ENCODE peak calls at places on chromosomes 5 and 9, in nine cellular contexts. One of them, this sample, is unnamed.
A peak's percentile ranks its signal among the peaks of the same experiment; 100 is the strongest.

GRCh38 chr5:74326571-74327338 is 313.8 kb downstream of the ENC1 start:
- DNase-seq in non-pigmented ciliary epithelial cell: peak; percentile 96
- DNase-seq in sigmoid colon: no peak
- DNase-seq in NCI-H2029: peak; percentile 49
- DNase-seq in AG04449: peak; percentile 77
- DNase-seq in hypothalamus: no peak
- DNase-seq in lung: no peak
- DNase-seq in effector CD4-positive, alpha-beta T cell: no peak
- DNase-seq in astrocyte of the spinal cord: peak; percentile 99
- DNase-seq in this sample: no peak

GRCh38 chr5:151886741-151887261 is 37.9 kb downstream of the GLRA1 start:
- DNase-seq in non-pigmented ciliary epithelial cell: no peak
- DNase-seq in sigmoid colon: no peak
- DNase-seq in NCI-H2029: no peak
- DNase-seq in AG04449: no peak
- DNase-seq in hypothalamus: no peak
- DNase-seq in lung: no peak
- DNase-seq in effector CD4-positive, alpha-beta T cell: no peak
- DNase-seq in astrocyte of the spinal cord: no peak
- DNase-seq in this sample: no peak

GRCh38 chr9:31103836-31104235 is 1280.6 kb upstream of the ACO1 start:
- DNase-seq in non-pigmented ciliary epithelial cell: peak; percentile 32
- DNase-seq in sigmoid colon: no peak
- DNase-seq in NCI-H2029: no peak
- DNase-seq in AG04449: no peak
- DNase-seq in hypothalamus: no peak
- DNase-seq in lung: no peak
- DNase-seq in effector CD4-positive, alpha-beta T cell: no peak
- DNase-seq in astrocyte of the spinal cord: peak; percentile 8
- DNase-seq in this sample: no peak

GRCh38 chr5:33565304-33565703 is 124.5 kb downstream of the TARS1 start:
- DNase-seq in non-pigmented ciliary epithelial cell: no peak
- DNase-seq in sigmoid colon: peak; percentile 80
- DNase-seq in NCI-H2029: no peak
- DNase-seq in AG04449: no peak
- DNase-seq in hypothalamus: no peak
- DNase-seq in lung: no peak
- DNase-seq in effector CD4-positive, alpha-beta T cell: no peak
- DNase-seq in astrocyte of the spinal cord: no peak
- DNase-seq in this sample: peak; percentile 32

GRCh38 chr9:127985011-127985410 is 4.2 kb upstream of the EEIG1 start:
- DNase-seq in non-pigmented ciliary epithelial cell: no peak
- DNase-seq in sigmoid colon: no peak
- DNase-seq in NCI-H2029: no peak
- DNase-seq in AG04449: no peak
- DNase-seq in hypothalamus: no peak
- DNase-seq in lung: no peak
- DNase-seq in effector CD4-positive, alpha-beta T cell: no peak
- DNase-seq in astrocyte of the spinal cord: no peak
- DNase-seq in this sample: no peak

GRCh38 chr5:109690456-109691247 is 925 bp downstream of the MAN2A1 start:
- DNase-seq in non-pigmented ciliary epithelial cell: peak; percentile 63
- DNase-seq in sigmoid colon: peak; percentile 91
- DNase-seq in NCI-H2029: peak; percentile 36
- DNase-seq in AG04449: no peak
- DNase-seq in hypothalamus: peak; percentile 36
- DNase-seq in lung: peak; percentile 59
- DNase-seq in effector CD4-positive, alpha-beta T cell: peak; percentile 24
- DNase-seq in astrocyte of the spinal cord: peak; percentile 89
- DNase-seq in this sample: peak; percentile 16

GRCh38 chr5:121031487-121031886 is 567.4 kb downstream of the PRR16 start:
- DNase-seq in non-pigmented ciliary epithelial cell: no peak
- DNase-seq in sigmoid colon: no peak
- DNase-seq in NCI-H2029: no peak
- DNase-seq in AG04449: no peak
- DNase-seq in hypothalamus: no peak
- DNase-seq in lung: no peak
- DNase-seq in effector CD4-positive, alpha-beta T cell: no peak
- DNase-seq in astrocyte of the spinal cord: no peak
- DNase-seq in this sample: no peak

GRCh38 chr9:74867483-74867882 is 20.2 kb downstream of the TRPM6 start:
- DNase-seq in non-pigmented ciliary epithelial cell: no peak
- DNase-seq in sigmoid colon: no peak
- DNase-seq in NCI-H2029: no peak
- DNase-seq in AG04449: no peak
- DNase-seq in hypothalamus: no peak
- DNase-seq in lung: no peak
- DNase-seq in effector CD4-positive, alpha-beta T cell: no peak
- DNase-seq in astrocyte of the spinal cord: no peak
- DNase-seq in this sample: no peak

GRCh38 chr5:15249152-15249551 is 250.8 kb upstream of the FBXL7 start:
- DNase-seq in non-pigmented ciliary epithelial cell: peak; percentile 65
- DNase-seq in sigmoid colon: no peak
- DNase-seq in NCI-H2029: no peak
- DNase-seq in AG04449: peak; percentile 61
- DNase-seq in hypothalamus: no peak
- DNase-seq in lung: no peak
- DNase-seq in effector CD4-positive, alpha-beta T cell: no peak
- DNase-seq in astrocyte of the spinal cord: peak; percentile 71
- DNase-seq in this sample: no peak

GRCh38 chr5:153517105-153517700 is 26.7 kb downstream of the GRIA1 start:
- DNase-seq in non-pigmented ciliary epithelial cell: no peak
- DNase-seq in sigmoid colon: no peak
- DNase-seq in NCI-H2029: no peak
- DNase-seq in AG04449: no peak
- DNase-seq in hypothalamus: no peak
- DNase-seq in lung: no peak
- DNase-seq in effector CD4-positive, alpha-beta T cell: no peak
- DNase-seq in astrocyte of the spinal cord: no peak
- DNase-seq in this sample: no peak

GRCh38 chr5:140575309-140575708 is 10.7 kb downstream of the SLC35A4 start:
- DNase-seq in non-pigmented ciliary epithelial cell: no peak
- DNase-seq in sigmoid colon: peak; percentile 79
- DNase-seq in NCI-H2029: no peak
- DNase-seq in AG04449: no peak
- DNase-seq in hypothalamus: peak; percentile 19
- DNase-seq in lung: peak; percentile 61
- DNase-seq in effector CD4-positive, alpha-beta T cell: no peak
- DNase-seq in astrocyte of the spinal cord: no peak
- DNase-seq in this sample: no peak

This sample was measured in thoracic aorta.